ENCODE peak calls at places on chromosomes 2 and 18, in six cellular contexts. K is HCEC 1CT, M is T-helper 1 cell, O is NCI-H2171 treated with DMSO at 0.1 percent for 48 hours, N is body of pancreas, G is NCI-H1105. L is an unnamed sample.
A peak's percentile ranks its signal among the peaks of the same experiment; 100 is the strongest.

GRCh38 chr2:202632682-202633081 is 2.1 kb upstream of the FAM117B start:
- DNase-seq in K (no peak), M (no peak), O (no peak), N (peak; percentile 74), G (no peak), L (no peak)

GRCh38 chr18:10252494-10252893 is 201.9 kb upstream of the APCDD1 start:
- DNase-seq in K (no peak), M (no peak), O (no peak), N (no peak), G (no peak), L (no peak)

GRCh38 chr2:190930411-190930810 is 49.8 kb downstream of the GLS start:
- DNase-seq in K (no peak), M (no peak), O (peak; percentile 60), N (no peak), G (peak; percentile 44), L (no peak)

GRCh38 chr2:28219134-28219533 is 173.5 kb upstream of the FOSL2 start:
- DNase-seq in K (peak; percentile 21), M (no peak), O (no peak), N (no peak), G (no peak), L (no peak)

GRCh38 chr2:83531211-83531610 is 927.9 kb downstream of the SUCLG1 start:
- DNase-seq in K (no peak), M (no peak), O (no peak), N (no peak), G (no peak), L (no peak)

GRCh38 chr18:58064406-58064998 is 20.5 kb downstream of the NEDD4L start:
- DNase-seq in K (no peak), M (no peak), O (peak; percentile 35), N (no peak), G (no peak), L (no peak)

GRCh38 chr2:29047083-29047840 is 27.1 kb downstream of the PCARE start:
- DNase-seq in K (no peak), M (no peak), O (peak; percentile 52), N (no peak), G (peak; percentile 18), L (no peak)

GRCh38 chr18:9096698-9097097 is 5.8 kb upstream of the NDUFV2 start:
- DNase-seq in K (no peak), M (no peak), O (no peak), N (no peak), G (no peak), L (no peak)

GRCh38 chr2:30940805-30941204 is 133.6 kb upstream of the CAPN13 start:
- DNase-seq in K (no peak), M (no peak), O (no peak), N (no peak), G (no peak), L (no peak)

GRCh38 chr18:44943201-44943881 is 262.7 kb downstream of the SETBP1 start:
- DNase-seq in K (no peak), M (no peak), O (no peak), N (no peak), G (no peak), L (no peak)

GRCh38 chr2:32947484-32948143 is 861 bp downstream of the LTBP1 start:
- DNase-seq in K (peak; percentile 18), M (no peak), O (peak; percentile 25), N (peak; percentile 27), G (peak; percentile 5), L (peak; percentile 22)

GRCh38 chr2:120856421-120856862 is 120.8 kb downstream of the GLI2 start:
- DNase-seq in K (peak; percentile 19), M (no peak), O (no peak), N (no peak), G (no peak), L (peak; percentile 44)

GRCh38 chr18:24736686-24737085 is 276.2 kb downstream of the HRH4 start:
- DNase-seq in K (no peak), M (no peak), O (peak; percentile 94), N (no peak), G (no peak), L (no peak)

GRCh38 chr2:242031481-242032019 is 162.0 kb downstream of the RTP5 start:
- DNase-seq in K (peak; percentile 98), M (no peak), O (no peak), N (no peak), G (no peak), L (peak; percentile 33)

GRCh38 chr2:199404841-199405240 is 52.9 kb downstream of the SATB2 start:
- DNase-seq in K (peak; percentile 72), M (no peak), O (no peak), N (no peak), G (no peak), L (no peak)

GRCh38 chr18:44548291-44549221 is 132.1 kb upstream of the SETBP1 start:
- DNase-seq in K (no peak), M (no peak), O (peak; percentile 27), N (no peak), G (no peak), L (no peak)